ENCODE peak calls at places on chromosomes 3 and 15, in five cellular contexts. I is uterus; U is CD8-positive, alpha-beta T cell; N is testis; W is Peyer's patch. T is an unnamed sample. For H3K4me1, the result is how much of the 10 kb centered on the place peaks cover.

GRCh38 chr3:101687142-101687931 is 819 bp upstream of the RPL24 start:
- DNase-seq in I (no peak), U (no peak), N (peak), W (no peak), T (no peak)

GRCh38 chr3:36944012-36944640 is 728 bp downstream of the TRANK1 start:
- DNase-seq in I (peak), U (peak), N (peak), W (peak), T (peak)

GRCh38 chr15:99450896-99451358 is 114.9 kb upstream of the MEF2A start:
- DNase-seq in I (peak), U (peak), N (no peak), W (peak), T (peak)

GRCh38 chr3:161273589-161274218 is 52.6 kb downstream of the NMD3 start:
- DNase-seq in I (no peak), U (peak), N (peak), W (no peak), T (peak)

GRCh38 chr15:38817427-38818155 is 253.0 kb upstream of the RASGRP1 start:
- DNase-seq in I (peak), U (peak), N (peak), W (peak), T (peak)

GRCh38 chr3:137020315-137020714 is 62.5 kb downstream of the IL20RB start:
- DNase-seq in I (no peak), U (no peak), N (no peak), W (no peak), T (no peak)

GRCh38 chr3:39196671-39197446 is 4.5 kb upstream of the XIRP1 start:
- DNase-seq in I (no peak), U (no peak), N (no peak), W (peak), T (no peak)

GRCh38 chr3:57683286-57683685 is 9.6 kb downstream of the DENND6A start:
- DNase-seq in I (no peak), U (no peak), N (no peak), W (no peak), T (no peak)

GRCh38 chr15:95894407-95894956 is 436.0 kb upstream of the NR2F2 start:
- DNase-seq in I (no peak), U (no peak), N (no peak), W (no peak), T (no peak)

GRCh38 chr3:39186692-39187151 is 5.7 kb downstream of the XIRP1 start:
- DNase-seq in I (no peak), U (no peak), N (no peak), W (peak), T (no peak)

GRCh38 chr3:174784206-174784934 is 74.8 kb upstream of the NAALADL2 start:
- DNase-seq in I (no peak), U (no peak), N (no peak), W (no peak), T (no peak)

GRCh38 chr15:83845230-83845629 is 191.3 kb downstream of the ADAMTSL3 start:
- DNase-seq in I (peak), U (no peak), N (no peak), W (no peak), T (no peak)

GRCh38 chr3:46693038-46693896 is at the start of gene ALS2CL:
- DNase-seq in I (peak), U (peak), N (peak), W (peak), T (no peak)

GRCh38 chr15:71294251-71294635 is 179.0 kb downstream of the THSD4 start:
- DNase-seq in I (no peak), U (no peak), N (no peak), W (no peak), T (no peak)

GRCh38 chr15:95041297-95041696 is 809.9 kb downstream of the MCTP2 start:
- DNase-seq in I (no peak), U (no peak), N (no peak), W (no peak), T (no peak)

GRCh38 chr3:189225431-189225830 is 53.7 kb downstream of the TPRG1 start:
- DNase-seq in I (no peak), U (no peak), N (no peak), W (no peak), T (no peak)

GRCh38 chr3:30347679-30348216 is 258.7 kb upstream of the TGFBR2 start:
- DNase-seq in I (no peak), U (no peak), N (no peak), W (no peak), T (no peak)

GRCh38 chr3:194885766-194886165 is 200.1 kb downstream of the FAM43A start:
- DNase-seq in I (no peak), U (no peak), N (no peak), W (no peak), T (no peak)
- TF ChIP-seq CTCF in I (no peak), U (no peak), N (no peak), W (no peak), T (no peak)

DNA sequence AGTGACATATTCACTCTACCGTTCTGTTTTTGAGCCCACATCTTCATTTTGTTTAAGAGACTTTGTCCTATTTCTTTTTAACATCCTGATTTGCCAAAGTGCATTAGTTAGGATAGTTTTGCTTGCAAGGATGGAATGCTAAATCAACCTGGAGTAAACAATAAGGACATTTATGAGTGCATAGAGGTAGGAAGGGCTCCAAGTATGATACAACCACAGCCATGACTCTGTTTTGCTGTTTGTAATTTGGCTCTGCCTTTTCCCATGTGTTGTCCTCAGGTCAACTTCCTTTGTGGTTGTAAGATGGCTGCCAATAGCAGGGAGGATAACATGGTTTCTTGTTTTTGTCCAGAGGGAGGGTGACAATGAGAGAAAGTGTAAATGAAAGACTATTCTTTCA is 66.4 kb upstream of the GOLIM4 start:
- DNase-seq in I (no peak), U (no peak), N (no peak), W (no peak), T (no peak)
- H3K4me1 ChIP-seq in I (under half), U (under half), N (under half), W (under half), T (under half)

GRCh38 chr3:157754415-157754814 is 251.2 kb upstream of the VEPH1 start:
- DNase-seq in I (no peak), U (no peak), N (no peak), W (no peak), T (no peak)

GRCh38 chr3:157753753-157754152 is 250.5 kb upstream of the VEPH1 start:
- DNase-seq in I (no peak), U (no peak), N (no peak), W (no peak), T (no peak)

GRCh38 chr3:157752952-157753351 is 249.7 kb upstream of the VEPH1 start:
- DNase-seq in I (no peak), U (no peak), N (no peak), W (no peak), T (no peak)

GRCh38 chr3:157755254-157755653 is 252.0 kb upstream of the VEPH1 start:
- DNase-seq in I (no peak), U (no peak), N (no peak), W (no peak), T (no peak)
- TF ChIP-seq CTCF in I (no peak), U (no peak), N (no peak), W (no peak), T (no peak)

GRCh38 chr3:4981160-4981687 is 2.0 kb downstream of the BHLHE40 start:
- DNase-seq in I (no peak), U (no peak), N (no peak), W (no peak), T (no peak)

GRCh38 chr3:4983739-4984510 is 4.7 kb downstream of the BHLHE40 start:
- DNase-seq in I (peak), U (peak), N (no peak), W (peak), T (peak)

GRCh38 chr3:4980229-4981159 is 1.3 kb downstream of the BHLHE40 start:
- DNase-seq in I (peak), U (peak), N (peak), W (peak), T (peak)

GRCh38 chr3:4982773-4983738 is 3.8 kb downstream of the BHLHE40 start:
- DNase-seq in I (no peak), U (no peak), N (no peak), W (no peak), T (no peak)

DNA sequence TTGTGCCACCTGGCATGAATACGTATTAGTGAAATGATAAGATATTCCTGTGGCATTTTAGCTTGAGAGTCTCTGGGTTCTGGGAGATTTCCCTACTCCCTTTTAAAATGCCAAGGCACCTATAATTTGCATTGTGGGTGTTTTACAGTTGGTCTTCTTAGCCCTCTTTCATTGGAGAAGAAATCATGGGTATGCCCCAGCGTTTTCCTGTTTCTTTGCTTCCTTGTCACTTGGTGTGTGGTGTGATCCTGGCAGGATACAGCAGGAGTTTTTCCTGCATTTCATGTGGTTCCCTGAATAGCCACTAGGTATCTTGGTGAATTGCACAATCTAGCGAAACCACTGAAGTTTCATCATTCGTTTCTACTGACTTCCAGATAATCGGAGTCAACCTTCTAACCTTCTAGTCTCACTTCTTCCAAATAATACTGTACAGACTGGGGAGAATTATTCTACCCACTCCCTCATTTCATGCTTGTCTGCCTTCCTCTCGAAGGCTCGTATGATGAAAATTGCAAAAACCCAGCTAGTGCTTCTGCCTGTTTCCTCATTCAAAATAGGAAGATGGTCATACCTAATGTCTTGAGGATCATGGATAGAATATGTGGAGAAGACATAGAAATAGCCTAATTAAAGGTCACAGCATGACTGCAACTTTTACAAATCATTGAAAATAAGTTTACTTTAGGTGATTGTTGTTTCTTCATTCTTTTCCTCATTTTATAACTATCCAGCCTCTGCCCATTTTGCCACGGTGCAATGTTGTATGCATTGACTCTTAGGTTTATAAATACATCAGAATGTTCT is 2.7 kb downstream of the BHLHE40 start:
- DNase-seq in I (no peak), U (no peak), N (no peak), W (no peak), T (no peak)
- H3K4me1 ChIP-seq in I (under half), U (half or more), N (half or more), W (under half), T (under half)

GRCh38 chr3:100062665-100063064 is 51.6 kb downstream of the FILIP1L start:
- DNase-seq in I (no peak), U (no peak), N (no peak), W (no peak), T (no peak)

GRCh38 chr3:100053929-100054620 is 60.2 kb downstream of the FILIP1L start:
- DNase-seq in I (no peak), U (no peak), N (no peak), W (no peak), T (no peak)

GRCh38 chr3:100060685-100061484 is 53.4 kb downstream of the FILIP1L start:
- DNase-seq in I (no peak), U (no peak), N (no peak), W (no peak), T (no peak)

GRCh38 chr3:100059472-100059871 is 54.8 kb downstream of the FILIP1L start:
- DNase-seq in I (no peak), U (no peak), N (no peak), W (no peak), T (no peak)

GRCh38 chr3:100057716-100058575 is 56.4 kb downstream of the FILIP1L start:
- DNase-seq in I (no peak), U (no peak), N (no peak), W (no peak), T (no peak)
- TF ChIP-seq CTCF in I (peak), U (no peak), N (no peak), W (no peak), T (no peak)